ENCODE peak calls at places on chromosomes 2 and 18, in seven cellular contexts. J is prostate gland, M is GM12865, U is fibroblast of lung, Z is hepatocyte, H is left ventricle myocardium inferior, C is B cell. N is an unnamed sample.

GRCh38 chr18:44458777-44459176 is 221.9 kb upstream of the SETBP1 start:
- DNase-seq in J (no peak), M (no peak), U (peak; percentile 91), Z (peak; percentile 10), H (no peak), C (no peak), N (no peak)

GRCh38 chr2:26314243-26314642 is 31.7 kb upstream of the SELENOI start:
- DNase-seq in J (no peak), M (no peak), U (no peak), Z (no peak), H (no peak), C (no peak), N (peak; percentile 17)

GRCh38 chr2:163878718-163879117 is 142.9 kb upstream of the FIGN start:
- DNase-seq in J (no peak), M (peak; percentile 41), U (no peak), Z (peak; percentile 25), H (no peak), C (no peak), N (peak; percentile 9)

GRCh38 chr18:78006006-78006802 is 756.6 kb downstream of the GALR1 start:
- DNase-seq in J (no peak), M (no peak), U (no peak), Z (no peak), H (no peak), C (no peak), N (no peak)

GRCh38 chr2:101738649-101739048 is 41.1 kb downstream of the MAP4K4 start:
- DNase-seq in J (no peak), M (no peak), U (no peak), Z (no peak), H (no peak), C (no peak), N (no peak)

GRCh38 chr2:127874378-127875271 is 11.1 kb downstream of the AMMECR1L start:
- DNase-seq in J (no peak), M (no peak), U (no peak), Z (no peak), H (no peak), C (no peak), N (no peak)

GRCh38 chr2:98503481-98504096 is 58.9 kb downstream of the INPP4A start:
- DNase-seq in J (no peak), M (no peak), U (peak; percentile 16), Z (no peak), H (no peak), C (no peak), N (no peak)

GRCh38 chr18:25651553-25651952 is 299.6 kb upstream of the ZNF521 start:
- DNase-seq in J (no peak), M (no peak), U (no peak), Z (no peak), H (no peak), C (no peak), N (no peak)

GRCh38 chr18:49055787-49056186 is 105.0 kb upstream of the SMAD7 start:
- DNase-seq in J (no peak), M (peak; percentile 43), U (peak; percentile 73), Z (no peak), H (peak; percentile 65), C (peak; percentile 48), N (peak; percentile 72)

GRCh38 chr2:191064590-191064989 is 50.6 kb upstream of the STAT1 start:
- DNase-seq in J (no peak), M (no peak), U (no peak), Z (no peak), H (no peak), C (no peak), N (no peak)

GRCh38 chr2:68908392-68908970 is 37.3 kb upstream of the BMP10 start:
- DNase-seq in J (peak; percentile 77), M (peak; percentile 95), U (peak; percentile 96), Z (peak; percentile 37), H (peak; percentile 56), C (peak; percentile 66), N (peak; percentile 81)

GRCh38 chr2:180722551-180723239 is 257.7 kb upstream of the UBE2E3 start:
- DNase-seq in J (peak; percentile 9), M (no peak), U (peak; percentile 85), Z (no peak), H (no peak), C (no peak), N (no peak)

GRCh38 chr18:36335476-36336279 is 38.2 kb downstream of the FHOD3 start:
- DNase-seq in J (no peak), M (no peak), U (no peak), Z (no peak), H (no peak), C (no peak), N (no peak)
- TF ChIP-seq CTCF in J (no peak), M (no peak), U (no peak), Z (no peak), H (no peak), C (no peak), N (no peak)

DNA sequence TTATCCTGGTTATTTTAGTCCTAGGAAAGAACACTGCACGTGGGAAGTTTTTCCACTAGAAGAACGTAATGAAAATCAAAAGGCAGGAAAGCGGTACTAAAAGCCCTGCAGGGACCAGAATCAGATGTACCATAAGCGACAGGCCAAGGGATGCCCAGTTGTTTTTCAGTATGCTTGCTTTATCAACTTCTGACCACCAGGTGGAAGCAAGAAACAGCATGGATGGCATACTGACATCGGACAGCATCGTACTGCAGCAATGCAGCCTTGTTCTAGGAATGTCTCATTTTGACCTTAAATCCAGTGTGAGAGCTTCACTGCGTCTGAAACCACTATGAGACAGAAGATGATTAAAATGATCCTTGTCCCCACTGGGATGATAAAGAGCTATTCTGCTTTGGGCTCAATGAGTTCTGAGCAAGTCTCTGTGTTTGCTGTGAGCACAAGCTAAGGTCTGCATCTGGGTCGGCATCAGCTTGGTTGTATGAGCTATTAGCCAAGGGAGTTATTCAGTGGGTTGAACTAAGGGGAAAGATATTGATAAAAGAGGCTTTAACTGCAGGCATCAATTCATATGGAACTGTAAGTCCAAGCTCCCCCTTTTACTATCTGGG is 54.3 kb downstream of the CDK15 start:
- DNase-seq in J (peak; percentile 59), M (peak; percentile 79), U (peak; percentile 87), Z (peak; percentile 84), H (no peak), C (peak; percentile 56), N (peak; percentile 68)
- TF ChIP-seq CTCF in J (peak; percentile 85), M (peak; percentile 80), U (peak; percentile 89), Z (peak; percentile 87), H (peak; percentile 86), C (peak; percentile 88), N (peak; percentile 74)

GRCh38 chr18:2846241-2846637 is 567 bp upstream of the EMILIN2 start:
- DNase-seq in J (no peak), M (peak; percentile 26), U (peak; percentile 26), Z (peak; percentile 28), H (no peak), C (no peak), N (peak; percentile 46)
- TF ChIP-seq CTCF in J (no peak), M (no peak), U (no peak), Z (no peak), H (no peak), C (no peak), N (no peak)

GRCh38 chr2:1839066-1839756 is 94.9 kb upstream of the PXDN start:
- DNase-seq in J (no peak), M (no peak), U (no peak), Z (no peak), H (no peak), C (no peak), N (no peak)
- TF ChIP-seq CTCF in J (no peak), M (no peak), U (no peak), Z (peak; percentile 6), H (no peak), C (no peak), N (no peak)

DNA sequence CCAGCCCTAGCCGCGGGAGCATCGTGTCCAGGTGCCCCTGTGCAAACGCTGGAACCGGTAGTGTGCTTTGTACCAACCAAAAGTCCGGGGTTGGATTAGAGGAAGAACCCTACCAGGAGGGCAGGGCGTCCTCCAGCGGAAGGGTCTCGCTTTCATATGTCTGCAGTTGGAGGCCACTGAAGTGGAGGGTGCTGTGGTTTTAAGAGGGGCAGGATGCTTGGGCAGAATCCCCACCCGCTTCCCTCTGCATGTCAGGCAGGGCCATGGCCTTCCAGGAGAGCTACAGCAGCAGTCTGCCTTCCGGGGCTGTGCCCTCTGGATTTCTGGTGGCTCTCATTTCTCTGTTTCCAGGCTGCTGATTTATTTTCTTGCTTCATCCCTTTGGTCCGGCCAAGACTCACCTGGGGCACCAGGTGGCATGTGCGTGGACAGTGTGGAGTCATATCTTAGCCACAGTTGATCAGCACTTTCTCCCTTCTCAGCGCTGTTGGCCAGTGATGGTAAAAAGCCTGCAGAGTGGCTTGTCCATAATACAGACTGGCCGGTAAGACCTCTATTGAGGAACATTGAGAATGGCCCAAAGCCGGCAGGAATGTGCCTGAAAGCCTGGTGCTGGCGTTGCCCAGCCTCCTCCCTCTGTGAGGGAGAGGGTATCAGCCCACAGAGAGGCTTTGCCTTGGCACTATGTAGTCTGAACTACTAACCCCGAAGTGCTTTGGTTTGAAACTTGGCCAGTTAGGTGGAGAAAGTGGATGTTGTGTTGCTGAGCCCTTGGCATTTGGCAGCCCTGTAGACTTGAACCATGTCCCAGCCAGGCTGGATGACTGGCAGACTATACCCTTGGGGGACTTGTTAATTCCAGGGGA is 1.8 kb downstream of the AGAP1 start:
- DNase-seq in J (no peak), M (no peak), U (no peak), Z (no peak), H (no peak), C (peak; percentile 21), N (no peak)
- TF ChIP-seq CTCF in J (no peak), M (no peak), U (no peak), Z (peak; percentile 3), H (no peak), C (no peak), N (no peak)

DNA sequence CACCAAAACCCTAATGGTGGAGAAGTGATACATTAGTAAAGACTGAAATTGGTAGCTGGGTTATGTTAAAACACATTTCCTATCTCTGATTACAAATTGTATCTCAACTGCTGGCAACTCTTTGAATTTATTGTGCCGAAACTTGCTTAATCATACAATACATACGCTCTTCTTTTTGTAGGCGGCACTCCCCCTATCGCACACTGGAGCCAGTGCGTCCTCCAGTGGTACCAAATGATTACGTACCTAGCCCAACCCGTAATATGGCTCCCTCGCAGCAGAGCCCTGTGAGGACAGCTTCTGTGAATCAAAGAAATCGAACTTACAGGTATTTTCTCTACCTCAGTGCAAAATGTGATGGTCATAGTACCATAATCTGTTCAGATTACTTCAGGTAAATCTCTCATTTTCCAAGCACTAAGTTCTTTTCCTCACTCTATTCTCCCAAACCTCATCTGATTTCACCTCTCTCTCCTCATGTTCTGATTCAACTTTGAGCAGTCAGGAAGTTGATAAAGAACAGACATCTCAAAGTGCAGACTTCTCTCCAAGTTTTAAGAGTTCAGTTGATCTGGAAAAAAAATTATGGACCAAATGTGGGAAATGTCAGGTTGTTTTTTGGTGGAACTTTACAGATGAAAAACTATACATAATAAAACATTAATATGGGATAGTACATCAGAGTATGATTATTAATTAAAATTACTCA is 66.5 kb downstream of the ABI2 start:
- DNase-seq in J (no peak), M (no peak), U (no peak), Z (no peak), H (no peak), C (no peak), N (no peak)
- TF ChIP-seq CTCF in J (no peak), M (no peak), U (no peak), Z (no peak), H (no peak), C (no peak), N (no peak)

GRCh38 chr18:4016391-4017049 is 438.6 kb downstream of the DLGAP1 start:
- DNase-seq in J (no peak), M (peak; percentile 60), U (peak; percentile 19), Z (no peak), H (no peak), C (no peak), N (no peak)

GRCh38 chr18:4020026-4020425 is 435.1 kb downstream of the DLGAP1 start:
- DNase-seq in J (no peak), M (no peak), U (no peak), Z (no peak), H (no peak), C (no peak), N (no peak)

GRCh38 chr18:4017479-4017878 is 437.6 kb downstream of the DLGAP1 start:
- DNase-seq in J (no peak), M (peak; percentile 61), U (no peak), Z (peak; percentile 45), H (no peak), C (no peak), N (peak; percentile 30)
- TF ChIP-seq CTCF in J (no peak), M (peak; percentile 32), U (peak; percentile 37), Z (peak; percentile 35), H (peak; percentile 9), C (no peak), N (no peak)

N was measured in GM10248.